ENCODE peak calls at places on chromosomes 12 and 14, in six cellular contexts. D, H, I, C, J and M are unnamed samples. For H3K4me1, the result is how much of the 10 kb centered on the place peaks cover.

GRCh38 chr12:50104614-50105366 is 982 bp downstream of the GPD1 start:
- DNase-seq in D (no peak), H (no peak), I (no peak), C (no peak), J (peak), M (no peak)

GRCh38 chr12:54631988-54632728 is 2.5 kb downstream of the LACRT start:
- DNase-seq in D (no peak), H (no peak), I (peak), C (peak), J (no peak), M (no peak)

GRCh38 chr14:69612759-69613145 is 1.4 kb downstream of the SUSD6 start:
- DNase-seq in D (no peak), H (peak), I (no peak), C (no peak), J (no peak), M (no peak)

GRCh38 chr12:122215789-122216188 is 10.1 kb downstream of the DIABLO start:
- DNase-seq in D (no peak), H (no peak), I (no peak), C (no peak), J (no peak), M (no peak)

GRCh38 chr12:77435446-77436091 is 370.2 kb upstream of the E2F7 start:
- DNase-seq in D (no peak), H (no peak), I (no peak), C (no peak), J (no peak), M (no peak)

GRCh38 chr14:104149617-104150141 is 11.3 kb downstream of the KIF26A start:
- DNase-seq in D (no peak), H (no peak), I (no peak), C (no peak), J (peak), M (no peak)

GRCh38 chr14:22798528-22798927 is 16.7 kb downstream of the SLC7A7 start:
- DNase-seq in D (no peak), H (no peak), I (no peak), C (no peak), J (no peak), M (no peak)

GRCh38 chr12:65827827-65828231 is 3.5 kb downstream of the HMGA2 start:
- DNase-seq in D (no peak), H (no peak), I (no peak), C (no peak), J (no peak), M (no peak)

GRCh38 chr14:103361868-103362267 is 23.3 kb upstream of the MARK3 start:
- DNase-seq in D (no peak), H (no peak), I (no peak), C (no peak), J (peak), M (peak)

DNA sequence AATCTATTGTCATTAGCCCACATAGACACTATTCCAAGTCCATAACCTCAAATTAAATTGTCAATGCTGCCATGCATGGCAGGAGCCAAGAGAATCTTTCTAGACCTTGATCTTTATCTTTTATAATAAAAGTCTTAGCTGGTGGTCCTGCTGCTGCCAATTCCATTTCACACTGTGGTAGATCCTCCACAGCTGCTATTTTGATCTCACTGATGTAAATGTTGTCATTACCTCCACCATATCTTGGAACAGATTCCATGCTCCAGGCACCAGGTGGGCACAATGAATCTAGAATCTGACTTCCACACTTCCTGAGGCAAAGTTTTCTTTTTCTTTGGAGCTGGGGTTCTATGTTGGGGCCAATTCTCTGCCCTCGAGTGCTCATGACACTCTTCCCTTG is 161.2 kb downstream of the TMTC3 start:
- DNase-seq in D (no peak), H (no peak), I (no peak), C (no peak), J (no peak), M (no peak)
- H3K4me1 ChIP-seq in D (under half), H (under half), I (under half), C (under half), J (under half), M (under half)

GRCh38 chr12:111597731-111598636 is 1.1 kb downstream of the ATXN2 start:
- DNase-seq in D (peak), H (peak), I (peak), C (peak), J (peak), M (peak)

GRCh38 chr12:111602348-111602747 is 3.2 kb upstream of the ATXN2 start:
- DNase-seq in D (no peak), H (no peak), I (no peak), C (no peak), J (no peak), M (no peak)

GRCh38 chr12:111599459-111600295 is 562 bp upstream of the ATXN2 start:
- DNase-seq in D (peak), H (peak), I (peak), C (peak), J (peak), M (peak)

GRCh38 chr12:111598637-111599458 is at the start of gene ATXN2:
- DNase-seq in D (no peak), H (peak), I (no peak), C (peak), J (peak), M (no peak)

DNA sequence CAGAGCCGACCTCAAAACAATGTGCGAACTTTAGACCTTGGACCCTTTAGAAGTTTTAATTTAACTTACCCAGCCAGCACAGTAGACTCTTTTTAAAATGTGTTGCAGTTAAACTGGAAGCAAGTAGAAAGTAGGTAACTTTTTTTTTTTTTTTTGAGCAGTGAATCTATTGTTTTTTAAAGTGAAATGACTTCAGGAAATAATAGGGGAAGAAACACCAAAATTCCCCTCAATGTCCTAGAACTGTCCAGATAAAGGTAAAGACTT is 1.1 kb upstream of the ATXN2 start:
- DNase-seq in D (no peak), H (peak), I (no peak), C (no peak), J (no peak), M (no peak)
- H3K4me3 ChIP-seq in D (peak), H (peak), I (peak), C (peak), J (peak), M (peak)

DNA sequence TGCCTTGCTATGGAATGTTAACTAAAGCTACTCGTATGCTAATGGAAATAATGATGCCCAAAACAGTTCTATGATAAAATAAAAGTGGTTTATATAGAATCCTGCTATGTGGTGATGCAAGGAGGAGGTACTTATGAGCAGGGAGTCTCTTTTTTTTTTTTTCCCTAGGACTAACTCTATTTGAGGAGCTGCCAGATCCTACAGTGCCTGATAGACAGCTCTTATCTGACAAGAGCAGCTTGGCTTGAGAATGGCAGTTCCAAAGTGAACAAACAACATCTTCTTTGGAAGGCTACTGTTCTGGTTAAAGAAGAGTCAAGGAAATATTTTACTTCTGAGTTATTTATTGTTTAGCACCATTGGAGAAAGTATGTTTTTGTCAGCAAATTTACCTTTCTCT is 10.2 kb upstream of the ACSM4 start:
- DNase-seq in D (no peak), H (no peak), I (no peak), C (no peak), J (no peak), M (no peak)
- H3K27ac ChIP-seq in D (no peak), H (no peak), I (no peak), C (no peak), J (no peak), M (no peak)

GRCh38 chr12:104730761-104731160 is 227.3 kb downstream of the SLC41A2 start:
- DNase-seq in D (no peak), H (no peak), I (no peak), C (no peak), J (no peak), M (no peak)

GRCh38 chr12:104729091-104729490 is 229.0 kb downstream of the SLC41A2 start:
- DNase-seq in D (no peak), H (no peak), I (no peak), C (no peak), J (no peak), M (no peak)

GRCh38 chr12:104729610-104730446 is 228.3 kb downstream of the SLC41A2 start:
- DNase-seq in D (no peak), H (no peak), I (no peak), C (no peak), J (no peak), M (no peak)

GRCh38 chr12:104725610-104726009 is 232.5 kb downstream of the SLC41A2 start:
- DNase-seq in D (no peak), H (no peak), I (no peak), C (no peak), J (no peak), M (no peak)

GRCh38 chr12:104727866-104728449 is 230.1 kb downstream of the SLC41A2 start:
- DNase-seq in D (no peak), H (no peak), I (no peak), C (no peak), J (no peak), M (no peak)
- H3K4me1 ChIP-seq in D (under half), H (under half), I (under half), C (under half), J (under half), M (under half)

GRCh38 chr14:91419044-91419397 is 1.4 kb upstream of the CCDC88C start:
- DNase-seq in D (no peak), H (no peak), I (no peak), C (peak), J (no peak), M (no peak)
- H3K4me3 ChIP-seq in D (peak), H (peak), I (peak), C (no peak), J (peak), M (no peak)

GRCh38 chr12:2098852-2099251 is 46.1 kb downstream of the CACNA1C start:
- DNase-seq in D (no peak), H (no peak), I (no peak), C (no peak), J (no peak), M (no peak)

GRCh38 chr12:2094597-2094996 is 41.8 kb downstream of the CACNA1C start:
- DNase-seq in D (no peak), H (peak), I (no peak), C (no peak), J (no peak), M (no peak)

GRCh38 chr12:2092890-2093289 is 40.1 kb downstream of the CACNA1C start:
- DNase-seq in D (peak), H (no peak), I (no peak), C (no peak), J (no peak), M (no peak)

GRCh38 chr12:2097617-2098016 is 44.8 kb downstream of the CACNA1C start:
- DNase-seq in D (no peak), H (no peak), I (no peak), C (no peak), J (no peak), M (no peak)

GRCh38 chr12:2095878-2096277 is 43.1 kb downstream of the CACNA1C start:
- DNase-seq in D (no peak), H (no peak), I (no peak), C (no peak), J (peak), M (no peak)
- H3K27ac ChIP-seq in D (peak), H (no peak), I (no peak), C (no peak), J (peak), M (no peak)

DNA sequence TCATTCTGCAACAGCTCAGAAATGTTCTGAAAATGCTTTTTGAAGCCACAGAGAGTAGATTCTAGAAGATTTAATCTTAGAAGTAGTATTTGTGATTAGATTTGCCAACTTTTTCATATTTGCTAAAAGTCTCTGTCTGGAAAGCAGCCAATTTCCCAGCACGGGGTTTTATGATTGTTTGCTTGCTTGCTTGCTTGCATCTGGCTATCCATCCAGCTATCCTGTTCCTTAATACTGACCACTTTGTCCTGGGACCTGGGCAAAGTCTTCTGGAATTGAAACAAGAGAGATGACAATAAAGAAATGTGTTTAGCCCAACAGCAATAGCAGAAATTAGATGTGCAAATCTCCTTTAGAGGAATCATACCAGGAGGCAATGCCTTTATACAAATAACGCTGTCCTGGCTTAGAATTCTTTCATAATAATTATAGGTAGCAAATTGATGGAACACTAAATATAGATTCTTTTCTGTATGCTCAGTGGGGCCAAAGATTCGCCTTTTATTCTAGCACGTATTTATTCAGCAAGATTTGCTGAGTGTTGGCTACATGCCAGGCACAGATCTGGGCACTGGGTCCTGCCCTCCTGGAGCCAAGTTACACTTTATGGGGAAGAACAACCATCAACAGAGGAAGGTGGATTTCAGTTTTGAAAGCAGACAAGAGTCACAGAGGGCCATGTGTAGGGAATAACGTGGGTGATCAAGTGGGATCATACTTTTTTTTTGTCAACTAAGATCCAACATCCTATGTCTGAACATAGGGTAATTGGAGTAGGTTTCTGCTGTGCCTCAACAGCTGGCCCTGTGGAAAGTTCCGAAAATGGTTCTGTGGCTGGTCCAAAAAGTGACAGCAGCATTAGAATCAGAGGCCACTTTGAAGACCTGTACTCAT is 25.3 kb downstream of the MYBPC1 start:
- DNase-seq in D (no peak), H (no peak), I (no peak), C (peak), J (no peak), M (no peak)
- H3K4me1 ChIP-seq in D (under half), H (under half), I (under half), C (under half), J (under half), M (under half)

GRCh38 chr12:8913702-8914032 is 642 bp upstream of the PHC1 start:
- DNase-seq in D (no peak), H (no peak), I (no peak), C (no peak), J (no peak), M (no peak)

GRCh38 chr12:8914716-8915526 is 612 bp downstream of the PHC1 start:
- DNase-seq in D (no peak), H (peak), I (peak), C (peak), J (peak), M (peak)

GRCh38 chr12:8917031-8917430 is 2.7 kb downstream of the PHC1 start:
- DNase-seq in D (no peak), H (no peak), I (no peak), C (no peak), J (no peak), M (no peak)

GRCh38 chr12:8916154-8916553 is 1.8 kb downstream of the PHC1 start:
- DNase-seq in D (no peak), H (no peak), I (no peak), C (no peak), J (no peak), M (no peak)

DNA sequence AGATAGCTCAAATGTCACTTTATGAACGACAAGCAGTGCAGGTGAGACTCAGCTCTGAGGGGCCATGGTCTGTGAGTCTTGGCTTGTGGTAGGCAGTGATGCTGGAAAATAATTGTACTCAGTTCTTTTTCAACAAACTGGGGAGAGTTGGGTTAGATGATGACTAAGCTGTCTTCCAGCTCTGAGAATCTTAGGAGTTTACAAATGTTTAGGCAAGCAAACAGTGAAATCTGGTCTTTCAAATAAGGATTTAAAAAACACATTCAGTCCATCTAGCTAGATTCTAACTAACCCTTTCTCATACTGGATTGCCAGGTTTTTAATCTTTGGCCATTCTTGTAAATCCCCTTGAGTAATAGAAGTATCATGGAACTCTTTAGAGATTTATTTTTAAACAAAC is 3.4 kb downstream of the PHC1 start:
- DNase-seq in D (no peak), H (no peak), I (no peak), C (no peak), J (no peak), M (no peak)
- H3K4me3 ChIP-seq in D (no peak), H (no peak), I (no peak), C (no peak), J (no peak), M (no peak)

GRCh38 chr14:71733210-71733883 is 198.9 kb upstream of the RGS6 start:
- DNase-seq in D (no peak), H (no peak), I (no peak), C (no peak), J (no peak), M (no peak)
- H3K27ac ChIP-seq in D (peak), H (no peak), I (no peak), C (no peak), J (no peak), M (no peak)